ENCODE peak calls at places on chromosomes 6 and 20, in four cellular contexts. R is AG04450, W is upper lobe of left lung, M is heart right ventricle. T is an unnamed sample.

GRCh38 chr6:21188505-21189223 is 404.9 kb upstream of the SOX4 start:
- DNase-seq in R (no peak), W (no peak), M (no peak), T (no peak)

GRCh38 chr6:158730175-158730907 is 80.5 kb downstream of the SYTL3 start:
- DNase-seq in R (no peak), W (no peak), M (no peak), T (no peak)

GRCh38 chr6:136761227-136761922 is 30.9 kb downstream of the MAP3K5 start:
- DNase-seq in R (no peak), W (peak; percentile 35), M (peak; percentile 38), T (no peak)

GRCh38 chr6:123830110-123830509 is 26.4 kb downstream of the NKAIN2 start:
- DNase-seq in R (no peak), W (no peak), M (no peak), T (no peak)

GRCh38 chr20:54608039-54608745 is 132.8 kb downstream of the DOK5 start:
- DNase-seq in R (no peak), W (no peak), M (no peak), T (no peak)

GRCh38 chr6:157983439-157984119 is 1.9 kb downstream of the SYNJ2 start:
- DNase-seq in R (no peak), W (no peak), M (no peak), T (no peak)

GRCh38 chr6:38846361-38846760 is 131.2 kb downstream of the DNAH8 start:
- DNase-seq in R (no peak), W (no peak), M (no peak), T (no peak)

GRCh38 chr20:61968036-61968810 is 97.5 kb downstream of the TAF4 start:
- DNase-seq in R (no peak), W (no peak), M (no peak), T (no peak)

GRCh38 chr6:170157567-170158218 is 133.2 kb downstream of the DLL1 start:
- DNase-seq in R (no peak), W (no peak), M (no peak), T (no peak)

GRCh38 chr6:132877003-132877402 is 62.6 kb downstream of the RPS12 start:
- DNase-seq in R (no peak), W (no peak), M (no peak), T (no peak)

GRCh38 chr20:48357714-48358113 is 470.1 kb downstream of the PREX1 start:
- DNase-seq in R (no peak), W (no peak), M (no peak), T (no peak)

GRCh38 chr6:98845201-98846020 is 11.0 kb downstream of the POU3F2 start:
- DNase-seq in R (peak; percentile 50), W (peak; percentile 63), M (peak; percentile 63), T (peak; percentile 84)

GRCh38 chr6:98846021-98846380 is 11.6 kb downstream of the POU3F2 start:
- DNase-seq in R (no peak), W (no peak), M (no peak), T (no peak)

GRCh38 chr6:98847392-98847766 is 13.0 kb downstream of the POU3F2 start:
- DNase-seq in R (no peak), W (no peak), M (no peak), T (no peak)

GRCh38 chr6:98847767-98848538 is 13.6 kb downstream of the POU3F2 start:
- DNase-seq in R (no peak), W (no peak), M (no peak), T (no peak)

GRCh38 chr6:98848539-98849210 is 14.3 kb downstream of the POU3F2 start:
- DNase-seq in R (no peak), W (no peak), M (no peak), T (no peak)
- H3K27me3 ChIP-seq in R (peaks cover 49% of the 10 kb centered on the region), W (peaks cover 41% of the 10 kb centered on the region), M (peaks cover 13% of the 10 kb centered on the region), T (no peaks in the 10 kb centered on the region)

DNA sequence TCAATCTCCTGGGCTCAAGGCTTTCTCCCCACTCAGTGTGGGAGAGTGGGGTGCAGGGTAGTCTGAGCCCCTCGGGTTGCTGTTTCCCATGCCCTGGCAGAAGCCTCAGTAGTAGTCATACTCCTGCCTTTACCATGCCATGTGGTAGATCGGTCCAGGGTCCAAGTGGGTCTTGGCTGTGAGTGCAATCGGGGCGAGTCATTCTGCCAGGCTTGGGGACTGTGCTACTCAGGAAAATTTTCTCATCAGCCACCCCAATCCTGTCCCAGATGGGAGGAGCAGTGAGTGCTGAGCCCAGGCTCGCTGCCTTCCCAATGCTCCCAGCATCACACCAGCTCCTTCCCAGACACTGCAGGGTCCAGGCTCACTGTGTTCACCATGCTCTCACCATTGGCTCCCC is 10.7 kb upstream of the RAET1L start:
- DNase-seq in R (no peak), W (no peak), M (no peak), T (no peak)
- H3K27me3 ChIP-seq in R (peaks cover 52% of the 10 kb centered on the region), W (peaks cover 25% of the 10 kb centered on the region), M (peaks cover 21% of the 10 kb centered on the region), T (no peaks in the 10 kb centered on the region)

GRCh38 chr20:2026004-2026403 is 32.1 kb upstream of the PDYN start:
- DNase-seq in R (no peak), W (no peak), M (no peak), T (no peak)
- H3K27me3 ChIP-seq in R (no peaks in the 10 kb centered on the region), W (no peaks in the 10 kb centered on the region), M (no peaks in the 10 kb centered on the region), T (no peaks in the 10 kb centered on the region)

GRCh38 chr6:10389739-10390494 is 25.0 kb downstream of the TFAP2A start:
- DNase-seq in R (no peak), W (no peak), M (no peak), T (no peak)
- H3K27me3 ChIP-seq in R (peaks cover 94% of the 10 kb centered on the region), W (peaks cover 58% of the 10 kb centered on the region), M (peaks cover 30% of the 10 kb centered on the region), T (peaks cover 10% of the 10 kb centered on the region)

GRCh38 chr6:34100788-34101187 is 45.1 kb downstream of the GRM4 start:
- DNase-seq in R (no peak), W (no peak), M (no peak), T (no peak)

GRCh38 chr6:34103321-34103720 is 42.6 kb downstream of the GRM4 start:
- DNase-seq in R (no peak), W (no peak), M (no peak), T (no peak)

GRCh38 chr6:34102696-34103095 is 43.2 kb downstream of the GRM4 start:
- DNase-seq in R (no peak), W (no peak), M (no peak), T (no peak)

GRCh38 chr6:34104186-34104585 is 41.7 kb downstream of the GRM4 start:
- DNase-seq in R (no peak), W (no peak), M (no peak), T (no peak)

GRCh38 chr6:34102099-34102656 is 43.7 kb downstream of the GRM4 start:
- DNase-seq in R (no peak), W (no peak), M (no peak), T (no peak)
- H3K27me3 ChIP-seq in R (peaks cover 25% of the 10 kb centered on the region), W (no peaks in the 10 kb centered on the region), M (no peaks in the 10 kb centered on the region), T (no peaks in the 10 kb centered on the region)

GRCh38 chr6:155402656-155403304 is 52.9 kb downstream of the NOX3 start:
- DNase-seq in R (no peak), W (no peak), M (no peak), T (no peak)
- H3K27me3 ChIP-seq in R (no peaks in the 10 kb centered on the region), W (no peaks in the 10 kb centered on the region), M (no peaks in the 10 kb centered on the region), T (no peaks in the 10 kb centered on the region)

GRCh38 chr20:57032847-57033246 is 233.6 kb downstream of the BMP7 start:
- DNase-seq in R (no peak), W (no peak), M (no peak), T (no peak)
- H3K27me3 ChIP-seq in R (no peaks in the 10 kb centered on the region), W (no peaks in the 10 kb centered on the region), M (no peaks in the 10 kb centered on the region), T (no peaks in the 10 kb centered on the region)

T was measured in right cardiac atrium.